ENCODE peak calls at places on chromosome 20, in eight cellular contexts. N, V, A, U, T, Y, G and E are unnamed samples. For H3K27me3, the result is how much of the 10 kb centered on the place peaks cover.

GRCh38 chr20:16145919-16146318 is 427.3 kb downstream of the KIF16B start:
- DNase-seq in N (no peak), V (no peak), A (no peak), U (no peak), T (no peak), Y (no peak), G (no peak), E (no peak)

GRCh38 chr20:43938932-43939761 is 24.5 kb downstream of the TOX2 start:
- DNase-seq in N (peak), V (peak), A (no peak), U (no peak), T (no peak), Y (no peak), G (peak), E (no peak)

GRCh38 chr20:48387675-48388074 is 440.1 kb downstream of the PREX1 start:
- DNase-seq in N (no peak), V (no peak), A (no peak), U (no peak), T (no peak), Y (no peak), G (no peak), E (no peak)

GRCh38 chr20:24634855-24635254 is 165.4 kb downstream of the SYNDIG1 start:
- DNase-seq in N (peak), V (peak), A (no peak), U (peak), T (no peak), Y (peak), G (no peak), E (no peak)

GRCh38 chr20:16970751-16971150 is 222.6 kb downstream of the OTOR start:
- DNase-seq in N (no peak), V (no peak), A (no peak), U (no peak), T (no peak), Y (no peak), G (no peak), E (no peak)

GRCh38 chr20:42941629-42942028 is 248.1 kb downstream of the PTPRT start:
- DNase-seq in N (no peak), V (no peak), A (no peak), U (no peak), T (no peak), Y (no peak), G (no peak), E (no peak)

GRCh38 chr20:35006531-35006971 is 50.9 kb downstream of the MYH7B start:
- DNase-seq in N (no peak), V (no peak), A (no peak), U (peak), T (no peak), Y (no peak), G (peak), E (no peak)

GRCh38 chr20:42604998-42605970 is 584.4 kb downstream of the PTPRT start:
- DNase-seq in N (no peak), V (no peak), A (no peak), U (no peak), T (no peak), Y (peak), G (no peak), E (no peak)

GRCh38 chr20:17169575-17170136 is 57.2 kb upstream of the PCSK2 start:
- DNase-seq in N (no peak), V (no peak), A (no peak), U (no peak), T (no peak), Y (peak), G (no peak), E (no peak)

GRCh38 chr20:57195023-57195758 is 71.2 kb downstream of the BMP7 start:
- DNase-seq in N (no peak), V (peak), A (no peak), U (peak), T (no peak), Y (no peak), G (no peak), E (no peak)

GRCh38 chr20:7692478-7692877 is 247.8 kb downstream of the HAO1 start:
- DNase-seq in N (no peak), V (no peak), A (no peak), U (no peak), T (no peak), Y (no peak), G (no peak), E (no peak)

GRCh38 chr20:41299899-41300298 is 17.6 kb downstream of the ZHX3 start:
- DNase-seq in N (no peak), V (peak), A (no peak), U (no peak), T (no peak), Y (no peak), G (no peak), E (no peak)

GRCh38 chr20:5150226-5151076 is 23.6 kb downstream of the CDS2 start:
- DNase-seq in N (no peak), V (peak), A (no peak), U (no peak), T (no peak), Y (no peak), G (no peak), E (no peak)

GRCh38 chr20:20956586-20956985 is 149.6 kb downstream of the LINC00237 start:
- DNase-seq in N (no peak), V (no peak), A (peak), U (peak), T (no peak), Y (no peak), G (no peak), E (no peak)

GRCh38 chr20:38779247-38780097 is 26.0 kb upstream of the PPP1R16B start:
- DNase-seq in N (no peak), V (no peak), A (no peak), U (no peak), T (no peak), Y (peak), G (no peak), E (no peak)

GRCh38 chr20:37880726-37881591 is 22.0 kb upstream of the VSTM2L start:
- DNase-seq in N (no peak), V (no peak), A (no peak), U (no peak), T (peak), Y (no peak), G (no peak), E (no peak)

GRCh38 chr20:19915111-19915798 is 101.9 kb upstream of the NAA20 start:
- DNase-seq in N (no peak), V (no peak), A (no peak), U (no peak), T (no peak), Y (no peak), G (peak), E (peak)

GRCh38 chr20:49381558-49382493 is 100.6 kb downstream of the KCNB1 start:
- DNase-seq in N (no peak), V (peak), A (no peak), U (peak), T (peak), Y (no peak), G (peak), E (no peak)

GRCh38 chr20:6533828-6534388 is 233.6 kb upstream of the BMP2 start:
- DNase-seq in N (peak), V (peak), A (no peak), U (no peak), T (no peak), Y (no peak), G (no peak), E (no peak)

GRCh38 chr20:34877002-34877264 is 521 bp downstream of the ACSS2 start:
- DNase-seq in N (no peak), V (no peak), A (no peak), U (no peak), T (no peak), Y (no peak), G (no peak), E (no peak)

GRCh38 chr20:38426006-38426405 is 9.1 kb downstream of the SNHG17 start:
- DNase-seq in N (peak), V (peak), A (no peak), U (peak), T (no peak), Y (no peak), G (peak), E (no peak)

GRCh38 chr20:44212792-44213191 is 2.2 kb upstream of the OSER1 start:
- DNase-seq in N (no peak), V (no peak), A (no peak), U (no peak), T (no peak), Y (no peak), G (no peak), E (no peak)

GRCh38 chr20:47231382-47232042 is 125.0 kb downstream of the ZMYND8 start:
- DNase-seq in N (peak), V (peak), A (no peak), U (no peak), T (no peak), Y (no peak), G (peak), E (no peak)

GRCh38 chr20:20663841-20664240 is 48.6 kb downstream of the RALGAPA2 start:
- DNase-seq in N (no peak), V (no peak), A (no peak), U (no peak), T (no peak), Y (no peak), G (no peak), E (no peak)

GRCh38 chr20:17228624-17229061 is 1.8 kb downstream of the PCSK2 start:
- DNase-seq in N (no peak), V (no peak), A (no peak), U (peak), T (no peak), Y (peak), G (peak), E (no peak)

GRCh38 chr20:14711681-14712080 is 374.3 kb upstream of the FLRT3 start:
- DNase-seq in N (no peak), V (no peak), A (no peak), U (no peak), T (no peak), Y (no peak), G (no peak), E (no peak)

GRCh38 chr20:17806739-17807441 is 107.1 kb downstream of the BANF2 start:
- DNase-seq in N (peak), V (peak), A (no peak), U (peak), T (peak), Y (peak), G (peak), E (no peak)

GRCh38 chr20:101975-102374 is 14.5 kb downstream of the DEFB125 start:
- DNase-seq in N (no peak), V (no peak), A (no peak), U (no peak), T (no peak), Y (no peak), G (no peak), E (no peak)

GRCh38 chr20:37781626-37782025 is 87.8 kb downstream of the CTNNBL1 start:
- DNase-seq in N (no peak), V (no peak), A (no peak), U (no peak), T (no peak), Y (no peak), G (no peak), E (no peak)

GRCh38 chr20:58485326-58485725 is 29.9 kb downstream of the APCDD1L start:
- DNase-seq in N (no peak), V (no peak), A (no peak), U (no peak), T (no peak), Y (no peak), G (no peak), E (no peak)
- H3K27me3 ChIP-seq in N (under half), V (under half), A (under half), U (under half), T (under half), Y (under half), G (under half), E (under half)

DNA sequence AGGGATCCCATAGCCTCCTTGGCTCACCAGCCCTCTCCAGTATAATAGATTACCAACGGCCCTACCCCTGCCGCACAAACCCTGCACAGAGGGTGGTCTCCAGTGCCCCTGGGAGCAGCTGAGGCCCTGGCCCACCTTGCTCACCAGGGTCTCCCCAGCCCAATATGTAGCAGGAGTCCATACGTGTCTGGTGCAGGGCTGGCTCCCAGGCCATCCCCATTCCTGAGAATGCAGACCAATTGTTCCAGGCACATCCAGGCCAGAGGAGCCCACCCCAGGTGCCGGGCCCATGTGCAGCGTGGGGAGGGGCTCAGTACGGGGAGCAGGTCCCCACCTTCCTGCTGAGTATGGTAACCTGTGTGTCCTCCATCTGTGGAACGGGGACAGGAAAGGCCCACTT is 251.9 kb downstream of the TAF4 start:
- DNase-seq in N (no peak), V (no peak), A (no peak), U (no peak), T (no peak), Y (no peak), G (peak), E (no peak)
- H3K27me3 ChIP-seq in N (under half), V (under half), A (under half), U (under half), T (under half), Y (under half), G (under half), E (under half)

GRCh38 chr20:51163996-51164600 is 141.2 kb upstream of the KCNG1 start:
- DNase-seq in N (no peak), V (no peak), A (no peak), U (no peak), T (no peak), Y (no peak), G (no peak), E (no peak)

GRCh38 chr20:51159303-51159702 is 136.4 kb upstream of the KCNG1 start:
- DNase-seq in N (no peak), V (no peak), A (no peak), U (no peak), T (no peak), Y (no peak), G (no peak), E (no peak)

GRCh38 chr20:51160011-51160410 is 137.1 kb upstream of the KCNG1 start:
- DNase-seq in N (no peak), V (no peak), A (no peak), U (no peak), T (no peak), Y (no peak), G (no peak), E (no peak)

GRCh38 chr20:51160821-51161220 is 137.9 kb upstream of the KCNG1 start:
- DNase-seq in N (no peak), V (no peak), A (no peak), U (no peak), T (no peak), Y (no peak), G (no peak), E (no peak)

GRCh38 chr20:51162015-51162414 is 139.1 kb upstream of the KCNG1 start:
- DNase-seq in N (no peak), V (no peak), A (no peak), U (no peak), T (no peak), Y (no peak), G (no peak), E (no peak)
- H3K27me3 ChIP-seq in N (under half), V (under half), A (under half), U (under half), T (under half), Y (under half), G (under half), E (under half)

GRCh38 chr20:50416930-50417329 is 93.3 kb upstream of the PTPN1 start:
- DNase-seq in N (no peak), V (no peak), A (no peak), U (no peak), T (no peak), Y (no peak), G (no peak), E (no peak)

GRCh38 chr20:50417484-50418235 is 92.5 kb upstream of the PTPN1 start:
- DNase-seq in N (no peak), V (no peak), A (no peak), U (no peak), T (no peak), Y (no peak), G (no peak), E (no peak)

GRCh38 chr20:50420380-50420779 is 89.8 kb upstream of the PTPN1 start:
- DNase-seq in N (no peak), V (no peak), A (no peak), U (no peak), T (no peak), Y (no peak), G (no peak), E (no peak)

GRCh38 chr20:50421356-50422340 is 88.5 kb upstream of the PTPN1 start:
- DNase-seq in N (no peak), V (no peak), A (no peak), U (no peak), T (peak), Y (no peak), G (no peak), E (no peak)

GRCh38 chr20:50418890-50419642 is 91.1 kb upstream of the PTPN1 start:
- DNase-seq in N (no peak), V (no peak), A (no peak), U (no peak), T (peak), Y (no peak), G (no peak), E (no peak)
- H3K27me3 ChIP-seq in N (under half), V (under half), A (under half), U (under half), T (under half), Y (under half), G (under half), E (under half)

DNA sequence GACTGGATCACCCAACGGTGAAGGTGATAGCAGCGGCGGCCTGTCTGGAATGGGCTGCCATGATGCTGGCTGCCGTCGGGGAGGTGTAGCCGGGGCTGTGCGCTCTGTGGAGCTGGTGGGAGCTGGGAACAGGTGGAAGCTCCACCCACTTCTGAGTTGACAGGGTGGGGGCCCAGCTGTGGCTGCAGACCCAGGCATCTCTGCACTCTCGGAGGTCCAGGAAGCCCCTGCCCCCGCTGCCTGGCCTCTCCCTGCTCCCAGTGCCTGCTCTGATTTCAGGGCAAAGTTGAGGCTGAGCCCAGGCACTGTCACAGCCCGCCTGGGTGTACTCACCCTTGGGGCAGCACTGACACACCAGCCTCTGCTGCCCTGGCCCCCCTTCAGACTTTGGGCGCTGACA is 18.1 kb upstream of the CHRNA4 start:
- DNase-seq in N (no peak), V (no peak), A (no peak), U (no peak), T (no peak), Y (no peak), G (no peak), E (no peak)
- H3K27me3 ChIP-seq in N (under half), V (under half), A (under half), U (under half), T (under half), Y (under half), G (under half), E (under half)

GRCh38 chr20:1946762-1947534 is 46.9 kb downstream of the PDYN start:
- DNase-seq in N (no peak), V (no peak), A (peak), U (no peak), T (peak), Y (peak), G (peak), E (no peak)
- H3K27me3 ChIP-seq in N (half or more), V (under half), A (half or more), U (under half), T (under half), Y (under half), G (under half), E (under half)

DNA sequence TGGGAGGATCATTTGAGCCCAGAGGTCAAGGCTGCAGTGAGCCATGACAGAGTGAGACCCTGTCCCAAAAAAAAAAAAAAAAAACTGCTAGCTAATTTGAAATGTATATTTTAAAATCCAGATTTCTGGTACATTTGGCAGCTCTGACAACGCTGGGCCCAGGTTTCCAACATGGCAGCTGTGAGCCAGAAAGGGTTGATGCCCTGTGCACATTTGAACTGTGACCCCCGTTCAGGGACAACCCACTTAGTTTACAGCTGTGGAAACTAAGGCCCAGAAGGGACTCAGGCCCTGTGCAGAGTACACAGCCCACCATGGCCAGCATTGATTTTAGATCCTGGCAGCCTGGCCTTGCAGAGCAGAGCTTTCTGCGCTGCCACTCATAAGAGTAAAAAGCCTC is 56.0 kb upstream of the MYL9 start:
- DNase-seq in N (no peak), V (no peak), A (no peak), U (no peak), T (no peak), Y (no peak), G (no peak), E (no peak)
- H3K27me3 ChIP-seq in N (under half), V (under half), A (under half), U (under half), T (under half), Y (under half), G (under half), E (under half)

DNA sequence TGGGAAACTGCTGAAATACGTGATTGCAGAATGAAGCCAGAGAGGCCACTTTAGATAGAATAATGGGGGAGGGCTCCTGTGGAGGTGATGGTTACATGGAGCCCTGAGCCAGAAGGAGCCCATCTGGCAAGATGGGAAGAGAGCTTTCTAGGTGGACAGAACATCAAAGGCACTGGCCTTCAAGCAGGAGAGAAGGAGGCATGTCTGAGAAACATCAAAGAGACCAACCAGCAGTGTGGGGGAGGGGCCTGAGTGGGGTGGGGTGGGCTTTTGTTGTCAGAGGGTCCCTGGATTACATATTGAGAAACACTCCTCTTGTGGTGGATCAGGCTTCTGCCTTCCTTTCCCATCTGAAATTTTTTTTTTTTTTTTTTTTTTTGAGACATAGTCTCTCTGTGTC is 1.9 kb upstream of the KCNG1 start:
- DNase-seq in N (no peak), V (no peak), A (no peak), U (no peak), T (no peak), Y (no peak), G (no peak), E (no peak)
- H3K27me3 ChIP-seq in N (under half), V (under half), A (half or more), U (under half), T (under half), Y (under half), G (under half), E (under half)

DNA sequence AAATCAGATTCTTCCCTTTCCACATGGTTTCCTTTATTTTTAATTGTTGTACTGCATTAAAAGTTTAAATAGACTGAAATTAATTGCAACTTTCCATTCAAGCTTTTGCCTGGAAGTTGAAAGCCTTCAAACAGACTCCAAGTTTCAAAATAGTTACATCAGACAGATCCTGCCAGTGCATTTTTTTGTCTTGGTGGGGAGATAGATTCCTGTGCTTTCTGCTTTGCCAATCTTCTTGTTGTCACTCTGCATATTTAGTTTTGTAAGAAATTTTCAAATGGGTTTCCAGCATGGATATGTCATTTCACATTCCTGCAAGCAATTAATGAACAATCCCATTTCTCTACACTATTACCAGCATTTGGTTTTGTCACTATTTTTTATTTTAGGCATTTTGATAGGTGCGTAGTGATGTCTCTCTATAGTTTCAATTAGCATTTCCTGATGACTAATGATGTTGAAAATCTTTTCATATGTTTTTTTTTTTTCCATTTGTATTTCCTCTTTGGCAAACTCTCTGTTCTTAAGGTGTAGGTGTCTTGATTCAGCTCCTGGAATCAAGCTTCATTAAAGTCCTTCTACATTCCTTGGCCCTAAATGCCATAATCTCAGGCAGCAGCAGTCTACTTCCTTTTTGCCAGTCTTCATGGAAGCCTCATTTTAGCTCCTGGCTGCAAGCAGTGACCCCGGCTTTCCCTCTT is 40.5 kb downstream of the SCP2D1 start:
- DNase-seq in N (no peak), V (no peak), A (no peak), U (no peak), T (no peak), Y (no peak), G (no peak), E (no peak)
- H3K27me3 ChIP-seq in N (under half), V (under half), A (under half), U (under half), T (under half), Y (under half), G (under half), E (under half)